ENCODE peak calls at places on chromosomes 1 and 21, in six cellular contexts. One of them, this sample, is unnamed.

GRCh38 chr1:232404981-232405380 is 225.0 kb downstream of the SIPA1L2 start:
- DNase-seq in IMR-90: no peak
- DNase-seq in H9: no peak
- DNase-seq in mesenchymal stem cell: no peak
- DNase-seq in mesendoderm: no peak
- DNase-seq in H1: no peak
- DNase-seq in this sample: no peak

GRCh38 chr1:41902125-41902524 is 16.6 kb downstream of the HIVEP3 start:
- DNase-seq in mesenchymal stem cell: peak; percentile 89
- DNase-seq in H1: peak; percentile 21
- DNase-seq in IMR-90: peak; percentile 73
- DNase-seq in H9: no peak
- DNase-seq in mesendoderm: peak; percentile 98
- DNase-seq in this sample: no peak

GRCh38 chr1:165443539-165444289 is 1.2 kb downstream of the RXRG start:
- DNase-seq in H9: peak; percentile 49
- DNase-seq in IMR-90: no peak
- DNase-seq in H1: no peak
- DNase-seq in mesendoderm: peak; percentile 53
- DNase-seq in mesenchymal stem cell: no peak
- DNase-seq in this sample: no peak

GRCh38 chr1:117592155-117592554 is 13.7 kb upstream of the TENT5C start:
- DNase-seq in H1: no peak
- DNase-seq in IMR-90: no peak
- DNase-seq in mesenchymal stem cell: no peak
- DNase-seq in H9: no peak
- DNase-seq in mesendoderm: no peak
- DNase-seq in this sample: no peak

GRCh38 chr1:218347713-218348627 is 2.8 kb downstream of the TGFB2 start:
- DNase-seq in H1: no peak
- DNase-seq in H9: no peak
- DNase-seq in IMR-90: peak; percentile 70
- DNase-seq in mesendoderm: peak; percentile 45
- DNase-seq in mesenchymal stem cell: peak; percentile 65
- DNase-seq in this sample: no peak

GRCh38 chr1:77857557-77857956 is 30.9 kb upstream of the NEXN start:
- DNase-seq in H1: no peak
- DNase-seq in mesenchymal stem cell: no peak
- DNase-seq in IMR-90: peak; percentile 57
- DNase-seq in H9: no peak
- DNase-seq in mesendoderm: no peak
- DNase-seq in this sample: no peak

GRCh38 chr21:38611262-38611661 is 113.0 kb upstream of the ERG start:
- DNase-seq in H9: no peak
- DNase-seq in mesendoderm: no peak
- DNase-seq in mesenchymal stem cell: no peak
- DNase-seq in IMR-90: no peak
- DNase-seq in H1: no peak
- DNase-seq in this sample: no peak

GRCh38 chr1:1181938-1182410 is 8.3 kb downstream of the TTLL10 start:
- DNase-seq in mesenchymal stem cell: no peak
- DNase-seq in H9: peak; percentile 24
- DNase-seq in mesendoderm: no peak
- DNase-seq in IMR-90: no peak
- DNase-seq in H1: no peak
- DNase-seq in this sample: no peak

GRCh38 chr1:87560961-87561360 is 232.3 kb downstream of the LMO4 start:
- DNase-seq in IMR-90: peak; percentile 75
- DNase-seq in mesenchymal stem cell: no peak
- DNase-seq in H9: no peak
- DNase-seq in mesendoderm: no peak
- DNase-seq in H1: no peak
- DNase-seq in this sample: no peak

GRCh38 chr1:58082596-58082995 is 463.9 kb downstream of the OMA1 start:
- DNase-seq in H9: no peak
- DNase-seq in mesenchymal stem cell: no peak
- DNase-seq in mesendoderm: no peak
- DNase-seq in H1: no peak
- DNase-seq in IMR-90: no peak
- DNase-seq in this sample: no peak

GRCh38 chr21:38188037-38188436 is 68.8 kb upstream of the KCNJ15 start:
- DNase-seq in IMR-90: no peak
- DNase-seq in H1: no peak
- DNase-seq in H9: no peak
- DNase-seq in mesenchymal stem cell: no peak
- DNase-seq in mesendoderm: no peak
- DNase-seq in this sample: no peak

GRCh38 chr1:198560093-198560638 is 19.7 kb upstream of the ATP6V1G3 start:
- DNase-seq in mesenchymal stem cell: no peak
- DNase-seq in H1: no peak
- DNase-seq in H9: no peak
- DNase-seq in IMR-90: no peak
- DNase-seq in mesendoderm: no peak
- DNase-seq in this sample: no peak

GRCh38 chr1:234272656-234273312 is 100.5 kb upstream of the COA6 start:
- DNase-seq in mesendoderm: no peak
- DNase-seq in H1: no peak
- DNase-seq in H9: no peak
- DNase-seq in IMR-90: no peak
- DNase-seq in mesenchymal stem cell: no peak
- DNase-seq in this sample: no peak

GRCh38 chr1:31643976-31644559 is 608 bp downstream of the PEF1 start:
- DNase-seq in H1: no peak
- DNase-seq in mesendoderm: no peak
- DNase-seq in H9: no peak
- DNase-seq in mesenchymal stem cell: no peak
- DNase-seq in IMR-90: no peak
- DNase-seq in this sample: no peak

GRCh38 chr1:181159451-181160151 is 71.1 kb downstream of the IER5 start:
- DNase-seq in H9: no peak
- DNase-seq in IMR-90: peak; percentile 55
- DNase-seq in mesendoderm: no peak
- DNase-seq in mesenchymal stem cell: no peak
- DNase-seq in H1: no peak
- DNase-seq in this sample: no peak

GRCh38 chr1:159831696-159832225 is 5.1 kb downstream of the SLAMF8 start:
- DNase-seq in mesenchymal stem cell: no peak
- DNase-seq in H9: no peak
- DNase-seq in IMR-90: no peak
- DNase-seq in mesendoderm: peak; percentile 31
- DNase-seq in H1: no peak
- DNase-seq in this sample: no peak

GRCh38 chr1:119870917-119871486 is 25.3 kb downstream of the ADAM30 start:
- DNase-seq in H9: peak; percentile 89
- DNase-seq in mesenchymal stem cell: peak; percentile 78
- DNase-seq in IMR-90: peak; percentile 72
- DNase-seq in mesendoderm: peak; percentile 87
- DNase-seq in H1: peak; percentile 78
- DNase-seq in this sample: peak; percentile 78

GRCh38 chr1:237580726-237581125 is 310.0 kb downstream of the ZP4 start:
- DNase-seq in H9: no peak
- DNase-seq in IMR-90: no peak
- DNase-seq in H1: no peak
- DNase-seq in mesendoderm: no peak
- DNase-seq in mesenchymal stem cell: no peak
- DNase-seq in this sample: no peak

GRCh38 chr1:83500531-83500930 is 498.4 kb downstream of the TTLL7 start:
- DNase-seq in IMR-90: no peak
- DNase-seq in mesenchymal stem cell: no peak
- DNase-seq in mesendoderm: no peak
- DNase-seq in H9: no peak
- DNase-seq in H1: no peak
- DNase-seq in this sample: no peak

GRCh38 chr1:111406325-111406768 is 21.2 kb downstream of the OVGP1 start:
- DNase-seq in mesendoderm: peak; percentile 9
- DNase-seq in H9: no peak
- DNase-seq in H1: no peak
- DNase-seq in IMR-90: peak; percentile 48
- DNase-seq in mesenchymal stem cell: no peak
- DNase-seq in this sample: no peak

GRCh38 chr1:205571747-205572146 is 60.1 kb downstream of the ELK4 start:
- DNase-seq in IMR-90: no peak
- DNase-seq in H9: no peak
- DNase-seq in mesendoderm: no peak
- DNase-seq in H1: no peak
- DNase-seq in mesenchymal stem cell: no peak
- DNase-seq in this sample: no peak

GRCh38 chr21:31754561-31754960 is 22.6 kb upstream of the SCAF4 start:
- DNase-seq in H1: no peak
- DNase-seq in H9: no peak
- DNase-seq in mesenchymal stem cell: no peak
- DNase-seq in mesendoderm: no peak
- DNase-seq in IMR-90: no peak
- DNase-seq in this sample: no peak

GRCh38 chr1:13703558-13704485 is 3.8 kb downstream of the PRDM2 start:
- DNase-seq in mesendoderm: no peak
- DNase-seq in IMR-90: no peak
- DNase-seq in H9: no peak
- DNase-seq in H1: no peak
- DNase-seq in mesenchymal stem cell: no peak
- DNase-seq in this sample: no peak

GRCh38 chr21:35635261-35635660 is 425.1 kb downstream of the SETD4 start:
- DNase-seq in IMR-90: peak; percentile 94
- DNase-seq in mesenchymal stem cell: peak; percentile 43
- DNase-seq in H1: no peak
- DNase-seq in H9: no peak
- DNase-seq in mesendoderm: no peak
- DNase-seq in this sample: no peak

GRCh38 chr1:169494343-169494742 is 8.6 kb upstream of the SLC19A2 start:
- DNase-seq in H1: no peak
- DNase-seq in IMR-90: no peak
- DNase-seq in mesendoderm: no peak
- DNase-seq in H9: no peak
- DNase-seq in mesenchymal stem cell: no peak
- DNase-seq in this sample: no peak
- H3K27ac ChIP-seq in H1: no peak overlapping the region
- H3K27ac ChIP-seq in IMR-90: no peak overlapping the region
- H3K27ac ChIP-seq in mesendoderm: no peak overlapping the region
- H3K27ac ChIP-seq in H9: no peak overlapping the region
- H3K27ac ChIP-seq in mesenchymal stem cell: no peak overlapping the region
- H3K27ac ChIP-seq in this sample: no peak overlapping the region

DNA sequence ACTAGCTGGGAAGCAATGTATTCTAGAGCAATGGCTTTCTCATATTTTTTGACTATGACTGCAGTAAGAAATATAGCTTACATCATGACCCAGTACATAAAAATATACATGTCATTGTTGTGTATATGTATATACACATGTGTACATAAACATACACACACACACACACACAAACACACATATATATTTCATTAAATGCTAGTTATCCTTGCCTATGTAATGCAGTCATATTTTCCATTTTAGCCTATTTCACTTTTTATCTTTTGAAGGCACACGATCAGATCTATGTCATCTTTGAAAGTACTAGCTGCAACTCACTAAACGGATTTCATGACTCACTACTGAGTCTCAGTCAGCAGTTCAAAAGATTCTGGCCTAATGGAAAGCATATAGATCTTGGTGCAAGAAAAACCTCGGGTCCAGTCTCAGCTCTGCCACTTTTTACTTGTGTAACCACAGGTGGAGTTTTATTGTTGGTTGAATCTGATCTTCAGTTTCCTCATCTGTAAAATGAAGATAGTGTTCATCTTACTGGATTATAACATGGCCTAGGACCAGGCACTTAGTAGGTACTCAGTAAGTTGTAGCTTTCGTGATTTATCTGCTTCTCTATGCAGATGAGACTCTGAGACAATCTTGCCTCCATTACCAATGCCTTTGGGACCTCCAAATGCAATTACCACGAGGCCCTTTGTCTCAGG is 325.6 kb downstream of the RRAGC start:
- DNase-seq in mesenchymal stem cell: no peak
- DNase-seq in H9: no peak
- DNase-seq in mesendoderm: no peak
- DNase-seq in IMR-90: no peak
- DNase-seq in H1: no peak
- DNase-seq in this sample: no peak
- H2BK15ac ChIP-seq in mesenchymal stem cell: no peak overlapping the region
- H2BK15ac ChIP-seq in H9: no peak overlapping the region
- H2BK15ac ChIP-seq in mesendoderm: no peak overlapping the region
- H2BK15ac ChIP-seq in IMR-90: no peak overlapping the region
- H2BK15ac ChIP-seq in H1: no peak overlapping the region
- H2BK15ac ChIP-seq in this sample: no peak overlapping the region

DNA sequence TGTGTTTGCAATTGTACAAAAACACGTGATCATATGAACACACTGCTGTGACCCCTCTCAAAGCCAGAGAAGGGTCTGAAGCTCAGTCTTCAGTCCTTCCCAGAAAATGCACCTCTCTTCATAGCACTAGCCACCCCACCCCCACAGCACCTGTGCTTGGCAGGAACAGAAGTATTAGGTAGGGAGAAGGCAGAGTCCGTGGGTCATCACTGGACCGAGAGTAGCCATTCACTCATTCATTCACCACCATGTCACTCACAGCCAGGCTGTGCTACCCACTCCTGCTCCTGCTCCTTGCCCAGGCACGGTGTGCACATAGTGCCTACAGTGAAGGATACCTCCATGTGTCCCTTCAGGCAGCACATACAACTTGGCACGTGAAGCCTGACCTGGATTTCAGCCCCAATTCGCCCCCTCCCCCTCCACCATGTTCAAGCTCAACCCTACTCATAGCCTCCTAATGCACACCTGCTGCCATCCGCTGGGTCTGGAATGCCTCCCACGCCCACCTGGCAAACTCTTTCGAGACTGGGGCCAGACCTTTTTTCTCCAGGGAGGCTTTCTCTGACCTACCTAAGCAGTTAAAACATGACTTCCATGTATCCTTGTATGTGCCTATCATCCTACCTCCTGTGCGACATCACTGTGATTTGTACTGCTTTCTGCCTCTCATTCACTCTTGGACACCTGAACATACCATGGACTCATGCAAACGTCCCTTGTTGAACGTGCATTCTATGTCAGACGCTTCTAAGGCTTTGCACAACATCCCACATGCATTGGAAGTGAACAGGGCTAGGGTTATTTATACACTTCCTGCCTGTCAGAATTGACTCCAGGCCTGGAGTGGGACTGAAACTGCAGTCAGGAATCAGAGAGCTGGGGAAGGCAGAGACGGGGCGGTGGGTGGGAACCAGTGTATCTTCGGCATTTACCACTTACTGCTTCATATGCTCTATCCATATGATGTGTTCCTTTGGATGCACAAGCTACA is 81.7 kb upstream of the GALNT2 start:
- DNase-seq in IMR-90: no peak
- DNase-seq in mesendoderm: no peak
- DNase-seq in H1: no peak
- DNase-seq in mesenchymal stem cell: no peak
- DNase-seq in H9: no peak
- DNase-seq in this sample: no peak
- H3K4me2 ChIP-seq in IMR-90: no peak overlapping the region
- H3K4me2 ChIP-seq in mesendoderm: no peak overlapping the region
- H3K4me2 ChIP-seq in H1: no peak overlapping the region
- H3K4me2 ChIP-seq in mesenchymal stem cell: no peak overlapping the region
- H3K4me2 ChIP-seq in H9: no peak overlapping the region
- H3K4me2 ChIP-seq in this sample: no peak overlapping the region

DNA sequence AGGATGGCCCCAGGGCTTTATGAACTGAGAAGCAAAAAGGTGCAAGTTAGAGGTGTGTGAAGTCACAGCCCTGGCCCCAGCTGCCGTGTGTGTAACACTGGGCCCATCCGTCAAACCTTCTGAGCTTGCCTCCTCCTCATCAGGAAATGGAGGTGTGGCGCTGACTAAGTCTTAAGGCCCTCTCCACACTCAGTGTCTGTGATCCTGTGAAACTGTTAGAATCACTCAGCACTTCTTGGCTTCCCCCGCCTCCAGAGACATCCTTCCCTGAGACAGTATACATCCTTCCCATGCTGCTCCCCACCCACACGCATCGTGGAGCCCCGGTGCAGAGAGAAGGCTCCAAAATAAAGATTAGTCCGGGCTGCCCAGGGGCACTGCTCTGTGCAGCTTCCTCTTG is 33.3 kb downstream of the LRP8 start:
- DNase-seq in mesendoderm: no peak
- DNase-seq in IMR-90: peak; percentile 78
- DNase-seq in H1: no peak
- DNase-seq in mesenchymal stem cell: peak; percentile 48
- DNase-seq in H9: no peak
- DNase-seq in this sample: no peak
- H3K27ac ChIP-seq in mesendoderm: no peak overlapping the region
- H3K27ac ChIP-seq in IMR-90: no peak overlapping the region
- H3K27ac ChIP-seq in H1: no peak overlapping the region
- H3K27ac ChIP-seq in mesenchymal stem cell: no peak overlapping the region
- H3K27ac ChIP-seq in H9: no peak overlapping the region
- H3K27ac ChIP-seq in this sample: no peak overlapping the region